ENCODE peak calls at places on chromosomes 13 and 19, in nine cellular contexts. B is OCI-LY7; G is upper lobe of left lung; V is astrocyte; S is PC-3; I is CD4-positive, CD25-positive, alpha-beta regulatory T cell; Q is left lung; U is DND-41; D is Caco-2. O is an unnamed sample.

GRCh38 chr19:54102421-54103169 is at the start of gene NDUFA3:
- DNase-seq in B (peak), G (peak), V (peak), S (peak), I (peak), Q (peak), U (peak), D (peak), O (peak)

GRCh38 chr13:60328073-60328472 is 68.9 kb upstream of the TDRD3 start:
- DNase-seq in B (no peak), G (no peak), V (no peak), S (no peak), I (no peak), Q (no peak), U (no peak), D (no peak), O (no peak)

GRCh38 chr13:26046639-26047038 is 5.2 kb downstream of the SHISA2 start:
- DNase-seq in B (no peak), G (no peak), V (no peak), S (no peak), I (no peak), Q (no peak), U (no peak), D (no peak), O (no peak)

GRCh38 chr19:33199441-33200265 is 5.5 kb downstream of the LRP3 start:
- DNase-seq in B (no peak), G (no peak), V (no peak), S (no peak), I (no peak), Q (no peak), U (no peak), D (no peak), O (no peak)

GRCh38 chr19:50300814-50301606 is 28.2 kb downstream of the KCNC3 start:
- DNase-seq in B (no peak), G (no peak), V (peak), S (peak), I (peak), Q (no peak), U (no peak), D (no peak), O (no peak)

GRCh38 chr13:23570931-23571330 is 719 bp downstream of the TNFRSF19 start:
- DNase-seq in B (no peak), G (no peak), V (peak), S (peak), I (no peak), Q (no peak), U (no peak), D (no peak), O (no peak)

GRCh38 chr19:2477141-2477710 is 1.3 kb downstream of the GADD45B start:
- DNase-seq in B (peak), G (peak), V (no peak), S (peak), I (no peak), Q (peak), U (no peak), D (no peak), O (no peak)

GRCh38 chr19:51394045-51394836 is 3.9 kb upstream of the C19orf84 start:
- DNase-seq in B (peak), G (peak), V (peak), S (peak), I (peak), Q (peak), U (peak), D (peak), O (peak)

GRCh38 chr19:11324079-11324661 is 15.3 kb downstream of the RAB3D start:
- DNase-seq in B (peak), G (peak), V (peak), S (peak), I (peak), Q (peak), U (peak), D (no peak), O (peak)

GRCh38 chr19:10295305-10295846 is 5.6 kb downstream of the ICAM5 start:
- DNase-seq in B (peak), G (peak), V (no peak), S (no peak), I (peak), Q (peak), U (no peak), D (no peak), O (no peak)

GRCh38 chr19:55255618-55256423 is 3.0 kb downstream of the PPP6R1 start:
- DNase-seq in B (peak), G (no peak), V (peak), S (peak), I (peak), Q (no peak), U (peak), D (no peak), O (no peak)

GRCh38 chr19:35994868-35995654 is at the start of gene SDHAF1:
- DNase-seq in B (peak), G (peak), V (peak), S (peak), I (peak), Q (peak), U (peak), D (peak), O (peak)

GRCh38 chr19:7349961-7350711 is 1.4 kb downstream of the ARHGEF18 start:
- DNase-seq in B (peak), G (no peak), V (no peak), S (no peak), I (peak), Q (no peak), U (peak), D (peak), O (no peak)

GRCh38 chr19:10321417-10321797 is 5.6 kb upstream of the FDX2 start:
- DNase-seq in B (no peak), G (no peak), V (no peak), S (no peak), I (no peak), Q (no peak), U (no peak), D (no peak), O (no peak)

GRCh38 chr19:18321729-18322091 is 1.2 kb downstream of the LSM4 start:
- DNase-seq in B (peak), G (no peak), V (no peak), S (no peak), I (peak), Q (no peak), U (peak), D (no peak), O (no peak)

GRCh38 chr13:19836472-19836871 is 27.0 kb downstream of the ZMYM5 start:
- DNase-seq in B (no peak), G (no peak), V (peak), S (peak), I (no peak), Q (no peak), U (no peak), D (no peak), O (no peak)

GRCh38 chr19:40461669-40462221 is 3.8 kb downstream of the BLVRB start:
- DNase-seq in B (peak), G (peak), V (no peak), S (no peak), I (no peak), Q (peak), U (no peak), D (no peak), O (no peak)

GRCh38 chr19:10315335-10316214 is at the start of gene FDX2:
- DNase-seq in B (peak), G (peak), V (peak), S (peak), I (peak), Q (peak), U (peak), D (peak), O (peak)

GRCh38 chr13:110187501-110188161 is 119.3 kb downstream of the COL4A1 start:
- DNase-seq in B (no peak), G (no peak), V (peak), S (peak), I (no peak), Q (no peak), U (no peak), D (no peak), O (no peak)

GRCh38 chr19:5588441-5588840 is 20.7 kb upstream of the TINCR start:
- DNase-seq in B (no peak), G (no peak), V (peak), S (no peak), I (no peak), Q (no peak), U (no peak), D (no peak), O (no peak)

GRCh38 chr19:30085394-30085793 is 143.4 kb downstream of the URI1 start:
- DNase-seq in B (peak), G (no peak), V (no peak), S (no peak), I (peak), Q (no peak), U (peak), D (no peak), O (peak)

GRCh38 chr19:18233224-18233825 is 7.1 kb upstream of the PDE4C start:
- DNase-seq in B (peak), G (peak), V (peak), S (peak), I (peak), Q (no peak), U (peak), D (peak), O (peak)

GRCh38 chr19:48907671-48908070 is 7.6 kb downstream of the NUCB1 start:
- DNase-seq in B (no peak), G (peak), V (no peak), S (no peak), I (no peak), Q (peak), U (no peak), D (peak), O (no peak)

DNA sequence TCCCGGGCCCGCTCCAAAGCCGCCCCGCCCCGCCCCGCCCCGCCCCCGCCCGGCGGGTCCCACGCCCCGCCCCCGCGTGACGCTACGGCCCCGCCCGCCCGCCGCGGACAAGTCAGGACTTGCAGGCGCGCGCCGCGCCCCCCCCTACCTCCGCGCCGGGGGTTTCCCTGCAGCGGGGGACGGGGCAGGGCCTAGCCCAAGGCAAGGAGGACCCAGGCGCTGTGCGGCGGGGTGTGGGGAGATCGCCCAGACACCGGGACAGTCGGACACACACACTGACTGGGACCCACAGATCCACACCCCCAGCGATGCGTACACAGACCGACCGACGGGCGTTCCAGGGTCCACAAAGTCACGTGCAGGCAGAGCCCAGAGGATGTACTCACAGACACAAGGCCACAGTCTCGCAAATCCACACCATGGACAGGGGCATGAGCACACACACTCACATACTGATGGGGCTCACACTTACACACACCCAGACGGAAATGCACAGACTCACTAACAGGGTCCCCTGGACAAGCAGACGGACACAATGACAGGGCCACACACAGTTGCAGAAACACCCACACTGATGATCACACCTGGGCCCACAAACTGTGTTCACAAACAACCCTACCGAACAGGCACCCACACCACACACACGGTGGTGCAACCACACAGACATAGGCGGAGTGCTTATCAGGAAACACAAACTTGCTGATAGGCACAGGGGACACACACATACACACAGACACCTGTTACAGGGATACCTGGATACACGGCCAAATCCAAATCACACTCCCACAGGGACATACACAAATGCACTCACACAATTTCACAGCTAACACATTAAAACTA is 436 bp upstream of the BBC3 start:
- DNase-seq in B (peak), G (peak), V (peak), S (peak), I (peak), Q (peak), U (peak), D (peak), O (peak)
- H3K4me3 ChIP-seq in B (peak), G (peak), V (peak), S (peak), I (peak), Q (peak), U (no peak), D (peak), O (peak)

DNA sequence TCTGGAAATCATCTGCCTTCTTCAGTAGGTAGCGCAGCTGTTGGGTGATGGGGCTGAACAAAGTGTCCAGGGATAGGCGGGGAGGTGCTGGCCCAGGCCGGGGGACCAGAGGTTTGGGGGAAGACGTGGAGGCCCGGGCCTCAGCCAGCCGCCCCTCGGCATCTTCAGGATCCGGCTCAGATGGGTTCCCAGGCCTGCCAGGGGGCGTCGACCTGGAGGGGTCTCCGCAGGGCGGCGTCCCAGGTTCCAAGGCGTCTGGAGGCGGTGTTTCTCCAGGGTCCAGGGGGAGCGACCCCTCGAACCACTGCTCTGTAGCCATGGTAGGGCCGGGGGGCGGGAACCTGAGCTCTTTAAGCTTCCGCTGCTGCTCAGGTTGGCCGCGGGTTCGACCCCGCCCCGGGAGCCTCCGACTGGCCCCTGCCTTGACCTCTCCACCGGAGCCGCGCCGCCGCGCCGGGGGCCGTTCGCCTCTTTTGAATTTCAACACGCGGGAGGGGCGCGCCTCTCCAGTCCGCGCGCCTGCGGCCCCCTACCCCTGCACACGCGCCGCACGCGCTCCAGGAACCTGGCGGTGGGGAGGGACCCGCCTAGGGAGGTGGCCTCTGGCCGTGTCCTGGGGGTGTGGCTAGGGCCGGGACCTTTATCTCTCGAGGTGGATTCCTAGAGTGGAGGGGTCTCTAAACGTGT is at the start of gene C19orf67:
- DNase-seq in B (no peak), G (no peak), V (no peak), S (no peak), I (no peak), Q (no peak), U (no peak), D (no peak), O (no peak)
- H3K4me3 ChIP-seq in B (no peak), G (no peak), V (no peak), S (no peak), I (no peak), Q (no peak), U (no peak), D (no peak), O (no peak)

GRCh38 chr13:98868932-98869331 is 108.9 kb downstream of the DOCK9 start:
- DNase-seq in B (no peak), G (no peak), V (no peak), S (no peak), I (no peak), Q (no peak), U (no peak), D (no peak), O (no peak)
- H3K4me3 ChIP-seq in B (no peak), G (no peak), V (no peak), S (no peak), I (no peak), Q (no peak), U (no peak), D (no peak), O (no peak)

DNA sequence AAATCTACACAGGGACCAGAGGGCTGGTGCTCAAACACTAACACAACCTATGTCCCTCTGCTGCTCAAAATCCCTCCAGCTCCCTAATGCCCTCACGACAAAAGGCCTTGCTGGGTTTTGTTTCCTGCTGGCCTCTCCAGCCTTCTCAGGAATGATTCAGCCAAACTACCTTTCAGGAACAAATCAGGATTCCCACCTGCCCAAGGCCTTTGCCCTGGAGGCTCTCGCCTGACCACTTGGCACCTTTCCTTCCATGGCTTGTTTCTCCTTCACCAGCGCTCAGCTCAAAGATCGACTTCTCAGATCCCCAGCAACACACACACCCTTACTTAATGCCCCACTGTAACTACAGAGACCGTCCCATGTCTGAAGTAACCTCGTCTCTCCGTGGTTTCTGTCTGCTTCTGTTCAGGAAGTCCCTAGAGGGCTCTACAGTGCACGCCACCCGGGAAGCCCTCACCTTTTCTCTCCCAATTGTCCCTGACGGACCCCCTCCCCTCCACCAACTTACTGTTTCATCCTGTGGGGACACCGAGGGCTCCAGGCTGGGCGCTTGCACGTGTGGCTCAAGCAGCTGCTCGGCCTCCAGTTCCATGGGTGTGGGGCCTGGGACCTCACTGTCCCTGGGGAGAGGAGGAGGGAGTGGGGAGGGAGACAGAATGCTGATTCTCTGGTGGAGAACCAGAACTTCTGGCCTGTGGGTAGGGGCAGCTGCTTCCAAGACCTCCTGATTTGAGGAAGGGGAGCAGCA is 3.3 kb upstream of the SIX5 start:
- DNase-seq in B (no peak), G (no peak), V (no peak), S (no peak), I (no peak), Q (no peak), U (no peak), D (no peak), O (no peak)
- H3K4me3 ChIP-seq in B (no peak), G (no peak), V (no peak), S (no peak), I (no peak), Q (no peak), U (no peak), D (no peak), O (no peak)

O was measured in SJCRH30.